ENCODE peak calls at places on chromosomes 7 and 10, in five cellular contexts. G, J, Z, B and Y are unnamed samples.

GRCh38 chr7:150742286-150742968 is 5.2 kb downstream of the GIMAP5 start:
- DNase-seq in G (no peak), J (no peak), Z (no peak), B (no peak), Y (no peak)

GRCh38 chr7:8396294-8396693 is 37.1 kb upstream of the NXPH1 start:
- DNase-seq in G (no peak), J (no peak), Z (no peak), B (no peak), Y (no peak)

GRCh38 chr7:78224923-78225322 is 426.4 kb downstream of the PHTF2 start:
- DNase-seq in G (no peak), J (no peak), Z (no peak), B (no peak), Y (no peak)

GRCh38 chr10:61376377-61376776 is 76.8 kb downstream of the TMEM26 start:
- DNase-seq in G (no peak), J (no peak), Z (no peak), B (no peak), Y (no peak)

GRCh38 chr7:43491984-43492383 is 90.9 kb upstream of the STK17A start:
- DNase-seq in G (no peak), J (peak; percentile 60), Z (no peak), B (no peak), Y (peak; percentile 13)

GRCh38 chr10:128570596-128570995 is 444.4 kb upstream of the MKI67 start:
- DNase-seq in G (no peak), J (no peak), Z (no peak), B (no peak), Y (no peak)

GRCh38 chr7:88206235-88206634 is 13.6 kb downstream of the SRI start:
- DNase-seq in G (no peak), J (no peak), Z (no peak), B (no peak), Y (no peak)

GRCh38 chr7:100895956-100896742 is 461 bp upstream of the ACHE start:
- DNase-seq in G (no peak), J (no peak), Z (peak; percentile 21), B (peak; percentile 84), Y (no peak)

GRCh38 chr7:7178081-7178480 is 4.3 kb upstream of the C1GALT1 start:
- DNase-seq in G (no peak), J (no peak), Z (no peak), B (no peak), Y (no peak)

GRCh38 chr7:158128572-158128971 is 459.1 kb downstream of the PTPRN2 start:
- DNase-seq in G (no peak), J (no peak), Z (no peak), B (no peak), Y (no peak)

GRCh38 chr10:104061196-104061595 is 24.5 kb downstream of the COL17A1 start:
- DNase-seq in G (no peak), J (no peak), Z (no peak), B (no peak), Y (no peak)

GRCh38 chr10:114048472-114048871 is 4.8 kb downstream of the ADRB1 start:
- DNase-seq in G (no peak), J (no peak), Z (no peak), B (no peak), Y (no peak)

GRCh38 chr7:264541-265191 is 25.3 kb upstream of the FOXL3 start:
- DNase-seq in G (peak; percentile 49), J (no peak), Z (no peak), B (no peak), Y (no peak)

GRCh38 chr10:43680035-43680434 is 31.4 kb upstream of the ZNF32 start:
- DNase-seq in G (no peak), J (peak; percentile 24), Z (no peak), B (no peak), Y (peak; percentile 21)

GRCh38 chr10:132957981-132958885 is 15.9 kb upstream of the CFAP46 start:
- DNase-seq in G (no peak), J (no peak), Z (no peak), B (no peak), Y (no peak)

GRCh38 chr7:23470290-23471089 is at the start of gene IGF2BP3:
- DNase-seq in G (no peak), J (peak; percentile 98), Z (no peak), B (peak; percentile 87), Y (peak; percentile 98)

GRCh38 chr10:31581741-31582323 is 262.8 kb downstream of the ZEB1 start:
- DNase-seq in G (no peak), J (no peak), Z (no peak), B (peak; percentile 38), Y (no peak)

GRCh38 chr10:75651452-75651851 is 220.0 kb downstream of the LRMDA start:
- DNase-seq in G (no peak), J (no peak), Z (no peak), B (no peak), Y (peak; percentile 6)
- TF ChIP-seq CTCF in G (peak; percentile 13), J (no peak), Z (peak; percentile 28), B (peak; percentile 37), Y (peak; percentile 6)

DNA sequence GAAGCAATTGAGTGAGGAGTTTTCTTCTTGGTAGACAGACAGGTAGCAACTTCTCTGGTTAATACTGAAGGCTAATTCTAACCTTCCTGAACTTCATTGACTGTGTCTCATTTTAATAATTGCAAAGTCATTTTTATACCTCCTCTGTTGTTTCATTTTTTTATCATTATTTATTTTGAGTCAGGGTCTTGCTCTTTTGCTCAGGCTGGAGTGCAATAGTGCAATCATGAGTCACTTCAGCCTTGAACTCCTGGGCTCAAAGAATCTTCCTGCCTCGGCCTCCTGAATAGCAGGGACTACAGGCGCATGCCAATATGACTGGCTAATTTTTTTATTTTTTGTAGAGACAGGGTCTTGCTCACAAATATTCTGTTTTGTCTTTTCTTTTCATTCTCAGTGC is 45.4 kb downstream of the APBB1IP start:
- DNase-seq in G (no peak), J (no peak), Z (no peak), B (no peak), Y (no peak)
- H3K4me3 ChIP-seq in G (no peak overlapping the region), J (no peak overlapping the region), Z (no peak overlapping the region), B (no peak overlapping the region), Y (no peak overlapping the region)

DNA sequence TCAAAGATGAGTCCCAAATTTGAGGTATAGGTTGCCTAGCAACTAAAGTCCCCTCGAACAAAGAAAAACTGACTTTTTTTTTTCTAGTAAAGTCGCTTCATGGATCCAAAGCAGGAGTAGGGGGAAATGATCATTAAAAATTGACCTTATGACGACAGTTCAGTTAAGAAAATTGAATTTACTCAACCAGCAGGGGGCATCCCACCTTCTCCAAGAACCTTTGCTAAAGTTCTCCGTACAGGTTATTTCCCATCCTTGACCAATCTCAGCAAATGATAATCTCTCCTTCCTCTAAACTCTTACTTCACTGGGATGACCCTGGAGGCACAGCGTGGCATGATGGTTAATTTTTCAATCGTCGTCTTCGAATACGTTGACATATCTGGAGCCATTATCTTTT is 228.3 kb downstream of the CALN1 start:
- DNase-seq in G (no peak), J (no peak), Z (no peak), B (peak; percentile 4), Y (no peak)
- TF ChIP-seq CTCF in G (peak; percentile 15), J (no peak), Z (peak; percentile 45), B (peak; percentile 60), Y (no peak)

DNA sequence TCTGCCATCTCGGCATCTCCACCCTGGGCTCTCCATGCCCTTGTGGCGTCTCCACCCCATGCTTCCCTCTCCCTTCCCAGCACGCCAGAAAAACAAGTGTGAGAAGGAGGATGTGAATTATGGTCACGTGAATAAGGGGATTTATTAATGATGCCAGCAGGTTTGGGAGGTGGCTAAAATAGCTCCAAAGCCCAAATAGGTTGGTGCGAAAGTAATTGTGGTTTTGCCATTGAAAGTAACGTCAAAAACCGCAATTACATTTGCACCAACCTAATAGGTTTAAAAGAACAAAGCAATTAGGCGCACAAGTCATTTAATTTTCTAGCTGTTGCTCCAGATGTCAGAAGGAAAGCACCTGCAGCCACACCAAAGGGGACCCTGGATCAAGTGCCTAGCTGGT is 224.4 kb upstream of the PPP2R2D start:
- DNase-seq in G (no peak), J (no peak), Z (no peak), B (no peak), Y (no peak)
- H3K4me3 ChIP-seq in G (no peak overlapping the region), J (no peak overlapping the region), Z (no peak overlapping the region), B (no peak overlapping the region), Y (no peak overlapping the region)

DNA sequence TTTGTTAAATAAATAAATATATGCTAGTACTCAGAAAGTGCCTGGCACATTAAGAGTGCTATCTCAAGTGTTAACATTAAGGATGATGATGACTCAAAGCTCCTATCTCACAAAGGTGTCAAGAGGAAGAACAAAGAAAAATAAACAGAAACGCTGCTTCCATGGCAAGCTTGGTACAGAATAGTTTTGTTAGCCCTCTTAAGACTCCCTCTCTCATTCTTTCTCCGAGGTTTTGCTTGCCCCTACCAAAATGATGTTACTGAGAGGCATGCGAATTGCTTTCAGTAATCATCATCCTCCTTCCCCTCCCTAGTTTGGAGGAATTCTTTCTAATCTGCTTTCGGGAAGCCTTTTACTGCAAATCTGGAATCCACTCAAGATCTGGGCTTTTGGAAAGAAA is 96.7 kb downstream of the SORCS1 start:
- DNase-seq in G (no peak), J (no peak), Z (no peak), B (no peak), Y (no peak)
- TF ChIP-seq CTCF in G (no peak), J (no peak), Z (no peak), B (no peak), Y (no peak)

GRCh38 chr7:65731129-65731528 is 141.7 kb upstream of the VKORC1L1 start:
- DNase-seq in G (no peak), J (no peak), Z (no peak), B (no peak), Y (no peak)

GRCh38 chr7:65731562-65732035 is 141.3 kb upstream of the VKORC1L1 start:
- DNase-seq in G (peak; percentile 64), J (no peak), Z (peak; percentile 18), B (no peak), Y (peak; percentile 23)
- H3K4me3 ChIP-seq in G (peak overlapping the region; percentile 51), J (peak overlapping the region; percentile 36), Z (peak overlapping the region; percentile 57), B (no peak overlapping the region), Y (peak overlapping the region; percentile 45)

GRCh38 chr7:74405191-74405898 is 48.4 kb upstream of the GTF2IRD1 start:
- DNase-seq in G (no peak), J (peak; percentile 10), Z (no peak), B (peak; percentile 76), Y (no peak)
- TF ChIP-seq CTCF in G (peak; percentile 40), J (peak; percentile 28), Z (peak; percentile 56), B (peak; percentile 57), Y (peak; percentile 43)